ENCODE peak calls at places on chromosome 13, in seven cellular contexts. B, F, V, L, O, E and N are unnamed samples.

GRCh38 chr13:94173312-94173854 is 306.1 kb downstream of the DCT start:
- DNase-seq in F (no peak), E (no peak), O (no peak), B (no peak), V (peak), L (no peak), N (no peak)

GRCh38 chr13:75330770-75331169 is 151.2 kb downstream of the TBC1D4 start:
- DNase-seq in L (no peak), O (no peak), V (no peak), B (no peak), E (no peak), F (no peak), N (no peak)

GRCh38 chr13:63455938-63456337 is 2040.3 kb upstream of the PCDH20 start:
- DNase-seq in L (no peak), F (peak), V (no peak), B (no peak), O (no peak), E (no peak), N (no peak)

GRCh38 chr13:97273341-97273831 is 51.3 kb downstream of the MBNL2 start:
- DNase-seq in V (no peak), L (no peak), O (no peak), B (no peak), E (no peak), F (no peak), N (no peak)

GRCh38 chr13:95707442-95708389 is 30.8 kb downstream of the DNAJC3 start:
- DNase-seq in B (peak), F (no peak), O (peak), L (no peak), E (no peak), V (no peak), N (peak)

GRCh38 chr13:41502676-41503075 is 45.3 kb downstream of the RGCC start:
- DNase-seq in L (no peak), E (no peak), O (no peak), B (peak), V (no peak), F (no peak), N (no peak)

GRCh38 chr13:69107436-69107835 is 1000.2 kb upstream of the ATXN8OS start:
- DNase-seq in E (no peak), V (no peak), O (no peak), L (no peak), B (no peak), F (no peak), N (no peak)

GRCh38 chr13:20160346-20161274 is at the start of gene GJA3:
- DNase-seq in O (peak), B (no peak), V (peak), L (no peak), F (peak), E (no peak), N (peak)

GRCh38 chr13:90838561-90838960 is 508.9 kb upstream of the MIR17HG start:
- DNase-seq in O (no peak), L (no peak), V (no peak), F (no peak), E (no peak), B (no peak), N (no peak)

GRCh38 chr13:43390582-43390981 is 367.2 kb downstream of the DNAJC15 start:
- DNase-seq in L (no peak), B (peak), V (no peak), E (no peak), F (no peak), O (no peak), N (no peak)

GRCh38 chr13:89307278-89307677 is 1636.1 kb downstream of the SLITRK5 start:
- DNase-seq in L (no peak), F (no peak), O (no peak), E (no peak), B (no peak), V (no peak), N (no peak)

GRCh38 chr13:97298816-97299215 is 76.7 kb downstream of the MBNL2 start:
- DNase-seq in V (no peak), L (no peak), E (no peak), B (no peak), F (no peak), O (no peak), N (no peak)

GRCh38 chr13:29803221-29803620 is 47.2 kb downstream of the UBL3 start:
- DNase-seq in E (no peak), B (no peak), L (no peak), O (no peak), F (no peak), V (no peak), N (no peak)

GRCh38 chr13:106277483-106278154 is 257.8 kb downstream of the EFNB2 start:
- DNase-seq in E (no peak), L (no peak), F (peak), O (no peak), B (no peak), V (no peak), N (no peak)

GRCh38 chr13:42539670-42540069 is 34.3 kb upstream of the TNFSF11 start:
- DNase-seq in V (peak), B (no peak), O (no peak), E (no peak), L (no peak), F (peak), N (no peak)

GRCh38 chr13:99991806-99992242 is 10.2 kb downstream of the ZIC2 start:
- DNase-seq in V (no peak), F (peak), E (no peak), O (no peak), L (no peak), B (no peak), N (no peak)

GRCh38 chr13:48994731-48995130 is 19.0 kb downstream of the FNDC3A start:
- DNase-seq in L (no peak), O (no peak), B (no peak), E (no peak), F (no peak), V (peak), N (no peak)

GRCh38 chr13:75507027-75508001 is 25.3 kb upstream of the TBC1D4 start:
- DNase-seq in E (no peak), B (no peak), O (no peak), V (no peak), F (no peak), L (no peak), N (peak)

GRCh38 chr13:20294497-20294896 is 62.4 kb upstream of the GJB6 start:
- DNase-seq in L (no peak), O (no peak), B (no peak), E (no peak), V (no peak), F (peak), N (no peak)

GRCh38 chr13:38850868-38851626 is 139.6 kb downstream of the STOML3 start:
- DNase-seq in B (no peak), E (no peak), O (no peak), L (no peak), V (no peak), F (no peak), N (no peak)

GRCh38 chr13:23570931-23571330 is 719 bp downstream of the TNFRSF19 start:
- DNase-seq in V (peak), E (no peak), B (no peak), F (no peak), L (no peak), O (no peak), N (no peak)

GRCh38 chr13:27354379-27354778 is 70.0 kb upstream of the GTF3A start:
- DNase-seq in E (no peak), F (no peak), L (no peak), B (no peak), V (peak), O (no peak), N (no peak)

GRCh38 chr13:90454002-90454636 is 893.4 kb upstream of the MIR17HG start:
- DNase-seq in L (no peak), B (no peak), O (no peak), E (no peak), F (no peak), V (no peak), N (no peak)

GRCh38 chr13:37216340-37216739 is 110.9 kb upstream of the CSNK1A1L start:
- DNase-seq in F (no peak), V (no peak), O (no peak), L (no peak), E (no peak), B (no peak), N (no peak)
- H3K27ac ChIP-seq in F (no peak), V (no peak), O (no peak), L (no peak), E (no peak), B (no peak), N (no peak)

DNA sequence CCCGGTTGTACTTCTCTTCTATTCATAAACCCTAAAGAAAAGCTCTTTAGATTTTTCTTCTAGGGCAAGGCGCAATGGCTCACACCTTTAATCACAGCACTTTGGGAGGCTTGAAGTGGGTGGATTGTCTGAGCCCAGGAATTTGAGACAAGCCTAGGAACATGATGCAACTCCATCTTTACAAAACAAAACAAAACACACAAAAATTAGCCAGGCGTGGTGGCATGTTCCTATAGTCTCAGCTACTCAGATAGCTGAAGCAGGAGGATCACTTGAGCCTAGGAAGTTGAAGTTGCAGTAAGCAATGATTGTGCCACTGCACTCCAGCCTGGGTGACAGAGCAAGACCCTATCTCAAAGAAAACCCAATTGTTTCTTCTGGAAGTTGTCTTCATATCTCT is 240.3 kb downstream of the SHISA2 start:
- DNase-seq in E (no peak), L (no peak), O (no peak), F (no peak), B (no peak), V (no peak), N (no peak)
- H3K27ac ChIP-seq in E (no peak), L (no peak), O (no peak), F (no peak), B (no peak), V (no peak), N (no peak)

GRCh38 chr13:114025432-114026127 is 51.7 kb upstream of the C13orf46 start:
- DNase-seq in E (peak), B (peak), V (peak), O (no peak), L (no peak), F (no peak), N (no peak)
- H3K27ac ChIP-seq in E (no peak), B (peak), V (peak), O (no peak), L (no peak), F (no peak), N (no peak)

GRCh38 chr13:113611996-113612395 is 27.4 kb downstream of the TFDP1 start:
- DNase-seq in O (no peak), V (no peak), F (no peak), L (no peak), E (no peak), B (no peak), N (no peak)
- H3K27ac ChIP-seq in O (no peak), V (no peak), F (no peak), L (no peak), E (no peak), B (no peak), N (no peak)

GRCh38 chr13:22189176-22190048 is 518.5 kb downstream of the FGF9 start:
- DNase-seq in B (no peak), V (no peak), F (no peak), E (no peak), O (no peak), L (no peak), N (no peak)
- H3K27ac ChIP-seq in B (no peak), V (no peak), F (no peak), E (no peak), O (no peak), L (no peak), N (no peak)

GRCh38 chr13:28719227-28719562 is 425 bp upstream of the SLC46A3 start:
- DNase-seq in O (no peak), V (no peak), E (no peak), F (no peak), L (no peak), B (no peak), N (no peak)
- H3K27ac ChIP-seq in O (no peak), V (peak), E (peak), F (no peak), L (peak), B (no peak), N (no peak)

GRCh38 chr13:98962901-98963594 is 14.8 kb downstream of the DOCK9 start:
- DNase-seq in E (no peak), O (no peak), L (no peak), F (no peak), V (no peak), B (no peak), N (no peak)

GRCh38 chr13:98966019-98966418 is 11.8 kb downstream of the DOCK9 start:
- DNase-seq in F (no peak), L (no peak), V (no peak), B (no peak), O (no peak), E (no peak), N (no peak)

GRCh38 chr13:98965325-98965724 is 12.5 kb downstream of the DOCK9 start:
- DNase-seq in E (no peak), F (no peak), L (no peak), V (no peak), B (no peak), O (no peak), N (no peak)

GRCh38 chr13:98961204-98962105 is 16.4 kb downstream of the DOCK9 start:
- DNase-seq in B (no peak), F (no peak), V (no peak), E (no peak), O (no peak), L (no peak), N (no peak)

GRCh38 chr13:98963917-98964316 is 13.9 kb downstream of the DOCK9 start:
- DNase-seq in E (no peak), O (no peak), V (no peak), F (no peak), L (no peak), B (no peak), N (no peak)
- H3K27ac ChIP-seq in E (no peak), O (no peak), V (no peak), F (no peak), L (no peak), B (no peak), N (no peak)